ENCODE peak calls at places on chromosome 16, in seven cellular contexts. F is mesendoderm, H is neuronal stem cell, Y is trophoblast cell, M is IMR-90, R is H9, P is H1. N is an unnamed sample.

GRCh38 chr16:27460213-27460612 is 58.2 kb downstream of the IL21R start:
- DNase-seq in F (no peak), H (no peak), Y (no peak), M (no peak), R (no peak), P (no peak), N (no peak)

GRCh38 chr16:54447606-54448440 is 161.2 kb upstream of the IRX3 start:
- DNase-seq in F (peak), H (no peak), Y (peak), M (peak), R (no peak), P (no peak), N (peak)

GRCh38 chr16:88686439-88687253 is at the start of gene SNAI3:
- DNase-seq in F (peak), H (peak), Y (peak), M (peak), R (peak), P (peak), N (peak)

GRCh38 chr16:23976091-23977001 is 140.6 kb downstream of the PRKCB start:
- DNase-seq in F (no peak), H (no peak), Y (no peak), M (no peak), R (no peak), P (no peak), N (no peak)

GRCh38 chr16:27618140-27618539 is 68.2 kb downstream of the KATNIP start:
- DNase-seq in F (no peak), H (no peak), Y (no peak), M (no peak), R (no peak), P (no peak), N (no peak)

GRCh38 chr16:4692460-4693295 is 684 bp upstream of the NUDT16L1 start:
- DNase-seq in F (no peak), H (no peak), Y (peak), M (no peak), R (no peak), P (no peak), N (peak)

GRCh38 chr16:46885960-46886763 is 2.0 kb downstream of the GPT2 start:
- DNase-seq in F (peak), H (peak), Y (no peak), M (peak), R (no peak), P (no peak), N (peak)

GRCh38 chr16:89471225-89471624 is 19.1 kb downstream of the ANKRD11 start:
- DNase-seq in F (peak), H (no peak), Y (peak), M (peak), R (no peak), P (no peak), N (peak)

GRCh38 chr16:79610771-79611170 is 10.2 kb upstream of the MAF start:
- DNase-seq in F (no peak), H (no peak), Y (peak), M (no peak), R (no peak), P (no peak), N (no peak)

GRCh38 chr16:52482916-52483315 is 64.0 kb downstream of the TOX3 start:
- DNase-seq in F (no peak), H (no peak), Y (no peak), M (no peak), R (no peak), P (no peak), N (no peak)

GRCh38 chr16:30185683-30186421 is 2.5 kb downstream of the CORO1A start:
- DNase-seq in F (no peak), H (no peak), Y (no peak), M (no peak), R (no peak), P (peak), N (no peak)

GRCh38 chr16:89923640-89924297 is 627 bp downstream of the TUBB3 start:
- DNase-seq in F (peak), H (peak), Y (no peak), M (no peak), R (peak), P (peak), N (peak)

GRCh38 chr16:28820016-28820415 is 2.8 kb upstream of the ATXN2L start:
- DNase-seq in F (no peak), H (no peak), Y (no peak), M (no peak), R (no peak), P (no peak), N (no peak)

GRCh38 chr16:12819126-12820117 is 15.7 kb upstream of the CPPED1 start:
- DNase-seq in F (peak), H (peak), Y (peak), M (peak), R (peak), P (peak), N (peak)

GRCh38 chr16:65579050-65579449 is 457.2 kb upstream of the CDH11 start:
- DNase-seq in F (no peak), H (no peak), Y (no peak), M (no peak), R (peak), P (no peak), N (no peak)

GRCh38 chr16:31243734-31244670 is 15.8 kb upstream of the ITGAM start:
- DNase-seq in F (peak), H (no peak), Y (peak), M (no peak), R (no peak), P (no peak), N (no peak)

GRCh38 chr16:10754941-10755340 is 11.3 kb downstream of the NUBP1 start:
- DNase-seq in F (no peak), H (no peak), Y (peak), M (peak), R (no peak), P (no peak), N (peak)

GRCh38 chr16:84630009-84630408 is 12.1 kb upstream of the COTL1 start:
- DNase-seq in F (no peak), H (no peak), Y (no peak), M (no peak), R (no peak), P (no peak), N (no peak)
- H3K18ac ChIP-seq in F (no peak), H (no peak), Y (no peak), M (no peak), R (peak), P (no peak), N (no peak)

GRCh38 chr16:83013071-83013470 is 386.3 kb downstream of the CDH13 start:
- DNase-seq in F (no peak), H (no peak), Y (no peak), M (no peak), R (no peak), P (no peak), N (no peak)
- H3K18ac ChIP-seq in F (no peak), H (no peak), Y (no peak), M (no peak), R (no peak), P (no peak), N (peak)

DNA sequence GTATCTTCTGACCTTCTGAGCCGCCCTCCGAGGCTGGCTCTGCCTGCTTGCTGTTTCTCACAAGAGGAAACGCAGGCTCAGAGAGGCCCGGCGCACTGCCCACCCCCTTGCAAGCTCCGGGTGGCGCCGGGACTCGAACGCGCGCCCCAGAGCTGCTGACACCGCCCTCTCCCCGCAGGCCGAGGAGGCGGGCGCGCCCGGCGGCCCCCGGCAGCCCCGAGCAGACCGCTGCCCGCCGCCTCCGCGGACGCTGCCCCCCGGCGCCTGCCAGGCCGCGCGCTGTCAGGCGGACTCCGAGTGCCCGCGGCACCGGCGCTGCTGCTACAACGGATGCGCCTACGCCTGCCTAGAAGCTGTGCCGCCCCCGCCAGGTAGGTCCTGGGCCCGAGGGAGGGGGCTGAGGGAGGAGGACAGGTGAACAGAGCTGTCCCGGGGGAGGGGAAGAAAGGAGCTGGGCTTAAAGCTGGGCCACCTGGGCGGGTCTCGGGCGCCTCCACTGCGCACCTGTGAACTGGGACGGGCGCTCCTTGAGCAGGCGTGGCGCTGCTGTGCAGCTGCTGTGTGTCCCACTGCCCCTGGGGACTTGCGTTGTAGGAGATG is 18.2 kb downstream of the WFDC1 start:
- DNase-seq in F (peak), H (no peak), Y (no peak), M (no peak), R (peak), P (peak), N (no peak)
- H3K18ac ChIP-seq in F (no peak), H (no peak), Y (no peak), M (no peak), R (no peak), P (no peak), N (no peak)

GRCh38 chr16:86566966-86567700 is 504 bp downstream of the FOXC2 start:
- DNase-seq in F (peak), H (no peak), Y (no peak), M (peak), R (peak), P (peak), N (peak)
- H3K18ac ChIP-seq in F (no peak), H (peak), Y (no peak), M (no peak), R (no peak), P (peak), N (peak)

GRCh38 chr16:68608330-68608729 is 36.8 kb upstream of the CDH3 start:
- DNase-seq in F (no peak), H (no peak), Y (no peak), M (no peak), R (no peak), P (no peak), N (no peak)

GRCh38 chr16:68607443-68607842 is 37.7 kb upstream of the CDH3 start:
- DNase-seq in F (no peak), H (no peak), Y (peak), M (no peak), R (no peak), P (no peak), N (no peak)

DNA sequence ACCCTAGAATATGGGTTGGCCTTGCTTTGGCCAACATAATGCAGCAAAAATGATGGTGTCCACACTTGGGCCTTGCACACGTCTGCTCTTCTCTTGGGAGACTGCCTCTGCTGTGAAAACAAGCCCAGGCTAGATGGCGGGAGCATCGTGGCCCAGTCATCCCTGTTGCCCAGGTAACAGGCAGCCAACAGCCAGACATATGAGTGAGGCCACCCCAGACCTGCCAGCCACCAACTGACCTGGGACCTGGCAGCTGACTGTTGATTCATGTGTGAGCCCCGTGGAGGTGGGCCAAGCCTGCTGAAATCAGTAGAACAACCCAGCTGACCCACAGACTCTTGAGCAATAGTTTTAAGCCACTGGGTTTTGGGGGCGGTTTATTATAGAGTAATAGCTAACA is 39.4 kb upstream of the CDH3 start:
- DNase-seq in F (peak), H (no peak), Y (no peak), M (no peak), R (no peak), P (no peak), N (no peak)
- H3K18ac ChIP-seq in F (no peak), H (no peak), Y (no peak), M (no peak), R (no peak), P (no peak), N (no peak)

DNA sequence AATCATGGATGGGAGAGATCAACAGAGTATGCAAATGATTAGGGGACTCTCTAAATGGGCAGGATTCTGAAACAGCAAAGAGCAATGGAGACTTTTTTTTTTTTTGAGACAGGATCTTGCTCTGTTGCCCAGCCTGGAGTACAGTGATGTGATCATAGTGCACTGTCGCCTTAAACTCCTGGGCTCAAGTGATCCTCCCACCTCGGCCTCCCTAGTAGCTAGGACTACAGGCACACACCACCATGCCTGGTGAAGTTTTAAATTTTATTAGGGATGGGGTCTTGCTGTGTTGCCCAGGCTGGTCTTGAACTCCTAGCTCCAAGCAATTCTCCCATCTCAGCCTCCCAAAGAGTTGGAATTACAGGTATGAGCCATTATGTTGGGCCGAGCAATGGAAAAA is 255.0 kb upstream of the ZFHX3 start:
- DNase-seq in F (no peak), H (no peak), Y (no peak), M (no peak), R (no peak), P (no peak), N (no peak)
- H3K18ac ChIP-seq in F (no peak), H (no peak), Y (no peak), M (no peak), R (no peak), P (no peak), N (no peak)